ENCODE peak calls at places on chromosomes 6 and 20, in eight cellular contexts. Q is A549, J is ovary, G is stomach, Z is esophagus muscularis mucosa, H is H1, V is SK-N-SH, N is sigmoid colon. D is an unnamed sample.

GRCh38 chr6:1406306-1407058 is 17.1 kb downstream of the FOXF2 start:
- DNase-seq in Q (no peak), J (no peak), G (peak), Z (no peak), H (no peak), V (no peak), N (no peak), D (no peak)

GRCh38 chr6:150662814-150663213 is 63.1 kb downstream of the PLEKHG1 start:
- DNase-seq in Q (no peak), J (no peak), G (no peak), Z (no peak), H (no peak), V (no peak), N (no peak), D (no peak)

GRCh38 chr6:119915971-119916370 is 566.4 kb upstream of the MAN1A1 start:
- DNase-seq in Q (no peak), J (no peak), G (no peak), Z (no peak), H (no peak), V (no peak), N (no peak), D (no peak)

GRCh38 chr6:26286168-26286854 is 78.7 kb upstream of the BTN3A2 start:
- DNase-seq in Q (no peak), J (peak), G (peak), Z (peak), H (peak), V (peak), N (peak), D (peak)

GRCh38 chr20:40497781-40498691 is 191.0 kb downstream of the MAFB start:
- DNase-seq in Q (no peak), J (no peak), G (no peak), Z (no peak), H (no peak), V (no peak), N (peak), D (peak)

GRCh38 chr6:28941681-28942448 is 18.1 kb upstream of the TRIM27 start:
- DNase-seq in Q (no peak), J (no peak), G (no peak), Z (no peak), H (peak), V (peak), N (no peak), D (no peak)

GRCh38 chr6:19342616-19343015 is 494.6 kb upstream of the ID4 start:
- DNase-seq in Q (no peak), J (no peak), G (no peak), Z (no peak), H (no peak), V (no peak), N (no peak), D (no peak)

GRCh38 chr20:3751664-3752385 is 15.7 kb downstream of the ADISSP start:
- DNase-seq in Q (no peak), J (no peak), G (peak), Z (no peak), H (peak), V (peak), N (peak), D (no peak)

GRCh38 chr6:44263357-44264100 is 1.8 kb downstream of the NFKBIE start:
- DNase-seq in Q (peak), J (no peak), G (no peak), Z (no peak), H (no peak), V (no peak), N (no peak), D (no peak)

DNA sequence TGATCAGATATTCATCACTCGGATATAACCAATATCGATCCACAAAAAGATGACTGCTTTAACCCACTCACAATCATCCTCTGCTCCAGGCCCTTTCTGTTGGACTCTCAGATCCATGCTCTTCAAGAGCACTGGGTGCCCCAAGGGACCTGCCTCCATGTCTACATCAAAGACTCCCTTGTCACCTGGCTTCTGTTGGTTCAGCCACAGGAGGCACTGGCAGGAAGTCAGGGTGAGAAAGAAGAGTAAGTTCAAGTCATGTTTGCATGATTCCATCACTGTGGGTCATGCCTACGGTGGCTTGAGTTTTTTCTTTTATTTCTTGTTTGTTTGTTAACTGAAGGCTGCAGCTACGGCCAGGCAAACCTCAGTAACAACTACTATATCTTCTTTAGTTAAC is 243.3 kb downstream of the ADGRG6 start:
- DNase-seq in Q (no peak), J (no peak), G (no peak), Z (no peak), H (no peak), V (no peak), N (no peak), D (no peak)
- TF ChIP-seq EP300 in Q (no peak), J (no peak), G (no peak), Z (no peak), H (no peak), V (no peak), N (no peak), D (no peak)

GRCh38 chr6:149567194-149567586 is 1.0 kb downstream of the GINM1 start:
- DNase-seq in Q (no peak), J (no peak), G (no peak), Z (no peak), H (no peak), V (no peak), N (no peak), D (no peak)
- TF ChIP-seq EP300 in Q (no peak), J (no peak), G (no peak), Z (no peak), H (no peak), V (no peak), N (no peak), D (no peak)

DNA sequence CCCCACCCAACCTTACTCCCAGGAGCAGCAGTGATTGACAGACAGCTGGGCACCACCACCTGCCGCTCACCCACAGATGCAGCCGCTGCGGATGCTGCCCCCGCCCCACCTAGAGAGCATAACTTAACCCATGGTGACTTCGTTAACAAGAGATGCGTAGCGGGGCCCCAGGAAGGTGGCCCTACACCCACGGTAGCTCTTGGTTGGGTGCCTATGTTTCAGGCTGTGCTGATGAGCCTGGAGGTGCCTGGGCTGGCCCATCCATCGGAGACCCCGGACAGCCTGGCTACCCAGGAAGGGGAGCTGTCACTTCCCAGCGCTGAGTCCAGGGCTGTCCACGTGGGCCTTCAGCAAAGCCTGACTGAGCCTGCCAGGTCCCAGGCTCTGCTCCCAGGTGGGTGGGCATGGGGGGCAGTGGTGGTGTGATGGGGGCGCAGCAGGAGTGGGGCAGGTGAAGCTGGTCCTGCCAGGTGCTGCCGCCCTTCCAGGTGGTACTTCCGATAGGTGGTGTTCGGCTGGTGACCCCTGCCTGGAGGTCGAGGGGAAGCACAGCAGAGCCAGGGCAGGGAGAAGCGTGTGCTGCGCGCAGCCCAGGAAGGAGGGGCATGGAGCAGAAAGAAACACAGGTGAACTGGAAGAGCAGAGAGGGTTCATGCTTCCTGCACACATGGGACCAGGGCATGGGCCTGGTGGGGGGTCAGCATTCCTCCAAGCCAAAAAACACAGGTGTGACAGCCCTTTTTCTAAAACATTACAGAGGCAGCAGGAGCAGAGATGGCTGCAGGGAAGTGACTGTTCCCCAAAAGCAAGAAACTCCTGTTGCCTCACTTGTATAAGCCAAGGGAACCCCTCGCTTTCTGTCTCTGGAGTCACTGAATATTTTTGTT is 56.9 kb downstream of the SYNJ2 start:
- DNase-seq in Q (no peak), J (no peak), G (no peak), Z (no peak), H (no peak), V (no peak), N (peak), D (no peak)
- TF ChIP-seq EP300 in Q (no peak), J (no peak), G (no peak), Z (no peak), H (no peak), V (no peak), N (no peak), D (no peak)

GRCh38 chr20:47160992-47161391 is 195.5 kb downstream of the ZMYND8 start:
- DNase-seq in Q (no peak), J (no peak), G (no peak), Z (no peak), H (no peak), V (no peak), N (peak), D (no peak)
- TF ChIP-seq EP300 in Q (no peak), J (no peak), G (no peak), Z (no peak), H (no peak), V (no peak), N (no peak), D (no peak)

GRCh38 chr6:94272327-94272726 is 853.0 kb upstream of the EPHA7 start:
- DNase-seq in Q (no peak), J (no peak), G (no peak), Z (no peak), H (no peak), V (no peak), N (no peak), D (no peak)

GRCh38 chr6:94269256-94269655 is 849.9 kb upstream of the EPHA7 start:
- DNase-seq in Q (no peak), J (no peak), G (no peak), Z (no peak), H (no peak), V (no peak), N (no peak), D (no peak)

GRCh38 chr6:94270040-94270689 is 850.8 kb upstream of the EPHA7 start:
- DNase-seq in Q (no peak), J (no peak), G (no peak), Z (no peak), H (no peak), V (no peak), N (no peak), D (no peak)
- TF ChIP-seq EP300 in Q (no peak), J (no peak), G (no peak), Z (no peak), H (no peak), V (no peak), N (no peak), D (no peak)

GRCh38 chr20:5522422-5522821 is 205.7 kb upstream of the PROKR2 start:
- DNase-seq in Q (no peak), J (no peak), G (no peak), Z (no peak), H (no peak), V (no peak), N (no peak), D (no peak)
- TF ChIP-seq EP300 in Q (no peak), J (no peak), G (no peak), Z (no peak), H (no peak), V (no peak), N (no peak), D (no peak)

DNA sequence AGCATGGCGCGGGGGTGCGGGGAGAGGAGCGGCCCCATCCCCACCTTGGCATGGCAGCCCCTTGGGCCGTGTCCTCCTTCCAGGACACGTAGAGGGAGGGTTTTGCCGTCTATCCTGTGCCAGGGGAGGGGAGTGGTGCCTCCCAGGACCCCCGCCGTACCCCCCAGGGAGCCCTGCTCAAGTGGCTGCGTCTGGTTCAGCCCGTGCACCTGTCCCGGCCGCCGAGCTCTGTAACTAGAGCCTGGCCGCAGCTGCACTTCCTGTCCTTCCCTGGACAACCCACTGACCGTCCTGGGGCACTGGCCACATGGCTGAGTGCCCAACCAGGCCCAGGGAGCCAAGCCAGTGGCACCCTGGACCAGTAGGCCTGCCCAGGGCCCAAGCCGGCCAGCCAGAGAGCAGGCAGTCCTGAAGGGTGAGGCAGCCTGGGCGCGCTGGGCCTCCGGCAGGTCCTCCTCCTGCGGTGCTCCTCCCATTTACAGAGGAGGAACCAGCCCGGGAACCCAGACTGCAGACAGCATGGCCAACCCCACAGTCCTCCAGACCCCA is 8.9 kb downstream of the LAMA5 start:
- DNase-seq in Q (no peak), J (peak), G (peak), Z (no peak), H (no peak), V (peak), N (peak), D (no peak)
- TF ChIP-seq EP300 in Q (no peak), J (no peak), G (no peak), Z (no peak), H (no peak), V (no peak), N (no peak), D (no peak)

DNA sequence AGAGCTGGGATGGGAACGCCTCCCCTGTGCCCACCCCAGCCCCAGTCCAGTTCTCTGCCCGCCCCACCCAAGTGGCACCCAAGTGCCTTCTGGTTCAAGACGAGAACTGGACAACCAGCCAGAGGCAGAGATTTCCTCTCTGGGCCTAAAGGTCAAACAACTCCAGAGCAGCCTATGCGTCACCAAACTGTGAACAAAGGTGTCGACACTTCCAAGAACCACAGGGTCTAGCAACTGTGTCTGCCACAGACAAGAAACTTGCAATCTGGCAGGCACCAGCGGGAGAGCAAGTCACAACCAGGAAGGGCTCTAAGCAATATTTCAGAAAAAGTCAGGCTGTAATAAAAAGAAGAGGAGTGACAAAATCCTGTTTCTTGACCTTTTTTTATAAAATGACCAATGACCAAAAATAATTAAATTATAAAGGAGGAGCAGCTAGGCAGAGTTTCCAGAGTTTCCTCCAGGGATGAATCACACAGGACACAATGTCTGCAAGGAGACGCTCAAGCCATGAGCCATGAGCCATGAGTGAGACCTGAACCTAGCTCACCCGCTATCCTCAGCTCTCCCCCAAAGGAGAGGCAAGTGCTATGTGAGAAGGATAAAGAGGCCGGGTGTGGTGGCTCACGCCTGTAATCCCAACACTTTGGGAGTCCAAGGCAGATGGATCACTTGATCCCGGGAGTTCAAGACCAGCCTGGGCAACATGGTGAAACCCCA is 11.1 kb downstream of the EDEM2 start:
- DNase-seq in Q (no peak), J (no peak), G (no peak), Z (no peak), H (no peak), V (no peak), N (no peak), D (no peak)
- TF ChIP-seq EP300 in Q (peak), J (no peak), G (no peak), Z (no peak), H (no peak), V (no peak), N (no peak), D (no peak)

DNA sequence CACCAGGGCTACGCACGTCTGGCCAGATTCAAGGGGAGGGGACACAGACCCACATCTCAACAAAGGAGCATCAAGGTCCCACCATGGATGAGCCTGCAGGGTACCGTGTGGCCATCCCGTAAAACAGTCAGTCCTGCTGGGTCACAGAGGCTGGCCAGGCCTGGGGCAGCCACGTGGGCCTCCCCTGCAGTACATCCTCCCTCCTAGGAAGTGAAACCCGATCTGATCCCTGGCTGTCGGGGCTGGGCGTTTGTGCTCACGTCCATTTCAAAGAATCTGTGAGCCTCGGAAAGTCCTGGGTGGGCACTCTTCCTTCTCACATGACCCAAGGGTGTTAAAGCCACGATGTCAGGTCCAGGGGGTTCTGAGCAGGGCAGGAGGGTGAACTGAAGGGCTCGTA is 14.3 kb downstream of the SULF2 start:
- DNase-seq in Q (no peak), J (no peak), G (no peak), Z (no peak), H (no peak), V (no peak), N (no peak), D (no peak)
- TF ChIP-seq EP300 in Q (no peak), J (no peak), G (no peak), Z (no peak), H (no peak), V (no peak), N (no peak), D (no peak)

D was measured in tibial nerve.